ENCODE peak calls at places on chromosomes 13 and 19, in eight cellular contexts. P is substantia nigra; W is Ammon's horn; K is adipocyte; S is mucosa of gallbladder; C is stimulated activated naive B cell treated with anti-CD40 and anti-IgM and Interleukin-4, amounts not matched to agents 10 μg/mL and 1 μg/mL and 100 μg/mL, for 72 hours; O is fibroblast of mammary gland; B is astrocyte of the spinal cord. X is an unnamed sample.

GRCh38 chr19:662207-662961 is 630 bp downstream of the RNF126 start:
- DNase-seq in O (peak; percentile 37), W (no peak), B (peak; percentile 31), S (no peak), P (no peak), C (peak; percentile 53), K (peak; percentile 63), X (no peak)

GRCh38 chr13:51451467-51452390 is 1.1 kb downstream of the INTS6 start:
- DNase-seq in C (peak; percentile 73), P (peak; percentile 68), O (peak; percentile 63), B (peak; percentile 67), W (peak; percentile 77), S (peak; percentile 67), K (peak; percentile 87), X (peak; percentile 70)

GRCh38 chr19:29476528-29476927 is 49.3 kb upstream of the VSTM2B start:
- DNase-seq in S (no peak), C (no peak), B (no peak), P (no peak), O (no peak), W (no peak), K (no peak), X (no peak)

GRCh38 chr19:6412111-6412999 is 12.3 kb downstream of the KHSRP start:
- DNase-seq in O (no peak), B (no peak), S (no peak), W (no peak), K (peak; percentile 22), C (no peak), P (no peak), X (no peak)

GRCh38 chr13:80217614-80218456 is 123.1 kb downstream of the SPRY2 start:
- DNase-seq in S (no peak), B (peak; percentile 71), K (no peak), O (no peak), W (no peak), P (no peak), C (no peak), X (no peak)

GRCh38 chr13:104837756-104838155 is 1697.7 kb downstream of the EFNB2 start:
- DNase-seq in K (no peak), W (no peak), O (no peak), P (no peak), S (no peak), C (no peak), B (no peak), X (no peak)

GRCh38 chr19:35767288-35768081 is 7.9 kb upstream of the ARHGAP33 start:
- DNase-seq in C (no peak), S (no peak), O (no peak), P (no peak), B (no peak), W (no peak), K (no peak), X (no peak)

GRCh38 chr13:27962982-27963381 is 6.1 kb downstream of the CDX2 start:
- DNase-seq in W (no peak), P (no peak), B (no peak), S (no peak), O (no peak), C (no peak), K (no peak), X (no peak)

GRCh38 chr13:105059786-105060185 is 1475.7 kb downstream of the EFNB2 start:
- DNase-seq in O (no peak), W (no peak), K (no peak), S (no peak), B (no peak), C (no peak), P (no peak), X (no peak)

GRCh38 chr19:56076413-56076998 is 44.6 kb downstream of the ZNF787 start:
- DNase-seq in B (peak; percentile 48), O (peak; percentile 57), K (peak; percentile 85), P (peak; percentile 25), W (peak; percentile 51), C (no peak), S (peak; percentile 65), X (peak; percentile 35)

GRCh38 chr19:42290523-42291436 is 11.2 kb upstream of the PRR19 start:
- DNase-seq in C (peak; percentile 40), O (no peak), P (no peak), S (no peak), W (no peak), B (no peak), K (peak; percentile 32), X (no peak)

GRCh38 chr19:4233282-4233853 is 4.0 kb downstream of the EBI3 start:
- DNase-seq in W (no peak), K (peak; percentile 55), P (peak; percentile 16), B (no peak), O (peak; percentile 25), C (peak; percentile 57), S (peak; percentile 22), X (no peak)

GRCh38 chr19:1261863-1262686 is 7.1 kb upstream of the CIRBP start:
- DNase-seq in B (peak; percentile 59), C (no peak), O (peak; percentile 47), K (peak; percentile 64), S (peak; percentile 78), P (no peak), W (peak; percentile 53), X (peak; percentile 41)

GRCh38 chr13:34748078-34748477 is 194.0 kb upstream of the NBEA start:
- DNase-seq in P (no peak), O (peak; percentile 26), W (peak; percentile 73), K (no peak), B (peak; percentile 65), C (no peak), S (peak; percentile 80), X (peak; percentile 28)

GRCh38 chr13:94673841-94674240 is 38.5 kb downstream of the SOX21 start:
- DNase-seq in W (no peak), K (no peak), C (no peak), B (no peak), O (no peak), P (no peak), S (no peak), X (no peak)

GRCh38 chr19:45506246-45506990 is 861 bp upstream of the VASP start:
- DNase-seq in B (peak; percentile 93), W (peak; percentile 94), K (peak; percentile 96), O (peak; percentile 85), S (peak; percentile 95), C (peak; percentile 93), P (peak; percentile 90), X (peak; percentile 83)

GRCh38 chr13:96214804-96215445 is 125.0 kb downstream of the HS6ST3 start:
- DNase-seq in W (no peak), S (no peak), B (no peak), K (no peak), P (no peak), C (no peak), O (no peak), X (no peak)

GRCh38 chr13:94057618-94058017 is 421.9 kb downstream of the DCT start:
- DNase-seq in S (no peak), K (peak; percentile 40), W (no peak), C (no peak), B (no peak), P (no peak), O (no peak), X (no peak)

GRCh38 chr19:10116866-10117616 is 2.7 kb downstream of the EIF3G start:
- DNase-seq in B (no peak), K (no peak), P (no peak), S (no peak), W (no peak), C (no peak), O (no peak), X (no peak)

GRCh38 chr13:113628291-113629270 is 29.4 kb downstream of the ATP4B start:
- DNase-seq in W (no peak), B (no peak), S (no peak), C (no peak), O (no peak), P (no peak), K (no peak), X (no peak)

GRCh38 chr19:48629599-48630288 is 7.4 kb downstream of the DBP start:
- DNase-seq in P (peak; percentile 33), O (no peak), C (no peak), K (no peak), B (no peak), W (no peak), S (peak; percentile 85), X (peak; percentile 44)

GRCh38 chr13:60351816-60352215 is 45.2 kb upstream of the TDRD3 start:
- DNase-seq in C (no peak), P (no peak), W (no peak), K (peak; percentile 14), S (no peak), O (peak; percentile 31), B (no peak), X (no peak)

GRCh38 chr19:4776436-4777205 is 14.9 kb upstream of the FEM1A start:
- DNase-seq in K (no peak), S (no peak), O (no peak), C (no peak), P (no peak), W (no peak), B (no peak), X (no peak)

GRCh38 chr19:48325265-48325910 is at the start of gene EMP3:
- DNase-seq in C (peak; percentile 71), S (peak; percentile 77), P (peak; percentile 39), W (peak; percentile 60), B (peak; percentile 94), K (peak; percentile 98), O (peak; percentile 91), X (no peak)

GRCh38 chr13:23902975-23903905 is 5.9 kb upstream of the C1QTNF9B start:
- DNase-seq in C (no peak), B (no peak), S (no peak), O (no peak), K (no peak), P (no peak), W (no peak), X (no peak)

GRCh38 chr19:7292950-7293794 is 1.0 kb downstream of the INSR start:
- DNase-seq in B (no peak), S (no peak), C (peak; percentile 13), O (no peak), P (no peak), W (peak; percentile 8), K (peak; percentile 38), X (no peak)

GRCh38 chr19:45404557-45405434 is at the start of gene PPP1R13L:
- DNase-seq in S (peak; percentile 86), P (peak; percentile 34), K (peak; percentile 58), O (peak; percentile 66), C (peak; percentile 29), W (peak; percentile 70), B (peak; percentile 87), X (no peak)

GRCh38 chr19:48784527-48784926 is 26.3 kb downstream of the BCAT2 start:
- DNase-seq in P (no peak), W (no peak), C (no peak), S (no peak), B (no peak), K (peak; percentile 26), O (no peak), X (no peak)

X was measured in pons.